ENCODE peak calls at places on chromosome 12, in six cellular contexts. One of them, this sample, is unnamed.

GRCh38 chr12:108635201-108635996 is 1.7 kb upstream of the SELPLG start:
- DNase-seq in NCI-H748 treated with DMSO at 0.1 percent for 48 hours: no peak
- DNase-seq in NCI-H1092 treated with DMSO at 0.1 percent for 48 hours: no peak
- DNase-seq in left colon: peak
- DNase-seq in SIG-M5: peak
- DNase-seq in dorsolateral prefrontal cortex: no peak
- DNase-seq in this sample: no peak

GRCh38 chr12:26010293-26010821 is 51.9 kb downstream of the RASSF8 start:
- DNase-seq in NCI-H1092 treated with DMSO at 0.1 percent for 48 hours: no peak
- DNase-seq in left colon: no peak
- DNase-seq in dorsolateral prefrontal cortex: no peak
- DNase-seq in SIG-M5: no peak
- DNase-seq in NCI-H748 treated with DMSO at 0.1 percent for 48 hours: no peak
- DNase-seq in this sample: no peak

GRCh38 chr12:88266851-88267360 is 124.8 kb downstream of the TMTC3 start:
- DNase-seq in NCI-H1092 treated with DMSO at 0.1 percent for 48 hours: peak
- DNase-seq in dorsolateral prefrontal cortex: no peak
- DNase-seq in SIG-M5: no peak
- DNase-seq in NCI-H748 treated with DMSO at 0.1 percent for 48 hours: peak
- DNase-seq in left colon: no peak
- DNase-seq in this sample: no peak

GRCh38 chr12:99670635-99671034 is 23.1 kb downstream of the GARIN6 start:
- DNase-seq in SIG-M5: no peak
- DNase-seq in dorsolateral prefrontal cortex: no peak
- DNase-seq in left colon: no peak
- DNase-seq in NCI-H748 treated with DMSO at 0.1 percent for 48 hours: no peak
- DNase-seq in NCI-H1092 treated with DMSO at 0.1 percent for 48 hours: no peak
- DNase-seq in this sample: no peak

GRCh38 chr12:58888131-58888783 is 32.0 kb downstream of the LRIG3 start:
- DNase-seq in SIG-M5: no peak
- DNase-seq in left colon: no peak
- DNase-seq in dorsolateral prefrontal cortex: peak
- DNase-seq in NCI-H748 treated with DMSO at 0.1 percent for 48 hours: peak
- DNase-seq in NCI-H1092 treated with DMSO at 0.1 percent for 48 hours: peak
- DNase-seq in this sample: no peak

GRCh38 chr12:88893801-88894200 is 313.5 kb upstream of the KITLG start:
- DNase-seq in NCI-H1092 treated with DMSO at 0.1 percent for 48 hours: peak
- DNase-seq in left colon: no peak
- DNase-seq in SIG-M5: no peak
- DNase-seq in dorsolateral prefrontal cortex: no peak
- DNase-seq in NCI-H748 treated with DMSO at 0.1 percent for 48 hours: no peak
- DNase-seq in this sample: no peak

GRCh38 chr12:93184664-93185368 is 192.9 kb upstream of the NUDT4 start:
- DNase-seq in NCI-H1092 treated with DMSO at 0.1 percent for 48 hours: no peak
- DNase-seq in SIG-M5: no peak
- DNase-seq in left colon: no peak
- DNase-seq in dorsolateral prefrontal cortex: no peak
- DNase-seq in NCI-H748 treated with DMSO at 0.1 percent for 48 hours: no peak
- DNase-seq in this sample: no peak

GRCh38 chr12:115946867-115947695 is 330.4 kb downstream of the MED13L start:
- DNase-seq in SIG-M5: no peak
- DNase-seq in NCI-H748 treated with DMSO at 0.1 percent for 48 hours: no peak
- DNase-seq in dorsolateral prefrontal cortex: no peak
- DNase-seq in NCI-H1092 treated with DMSO at 0.1 percent for 48 hours: no peak
- DNase-seq in left colon: no peak
- DNase-seq in this sample: no peak

GRCh38 chr12:124713041-124713435 is 145.6 kb upstream of the NCOR2 start:
- DNase-seq in dorsolateral prefrontal cortex: no peak
- DNase-seq in SIG-M5: no peak
- DNase-seq in NCI-H748 treated with DMSO at 0.1 percent for 48 hours: no peak
- DNase-seq in NCI-H1092 treated with DMSO at 0.1 percent for 48 hours: no peak
- DNase-seq in left colon: peak
- DNase-seq in this sample: no peak

GRCh38 chr12:56257491-56258067 is 605 bp downstream of the ANKRD52 start:
- DNase-seq in NCI-H748 treated with DMSO at 0.1 percent for 48 hours: no peak
- DNase-seq in SIG-M5: no peak
- DNase-seq in dorsolateral prefrontal cortex: no peak
- DNase-seq in NCI-H1092 treated with DMSO at 0.1 percent for 48 hours: no peak
- DNase-seq in left colon: peak
- DNase-seq in this sample: no peak

GRCh38 chr12:92206596-92206995 is 61.0 kb upstream of the BTG1 start:
- DNase-seq in SIG-M5: no peak
- DNase-seq in dorsolateral prefrontal cortex: no peak
- DNase-seq in NCI-H1092 treated with DMSO at 0.1 percent for 48 hours: no peak
- DNase-seq in left colon: no peak
- DNase-seq in NCI-H748 treated with DMSO at 0.1 percent for 48 hours: no peak
- DNase-seq in this sample: no peak

GRCh38 chr12:46233418-46233817 is 35.4 kb downstream of the SLC38A1 start:
- DNase-seq in NCI-H748 treated with DMSO at 0.1 percent for 48 hours: no peak
- DNase-seq in NCI-H1092 treated with DMSO at 0.1 percent for 48 hours: peak
- DNase-seq in SIG-M5: no peak
- DNase-seq in dorsolateral prefrontal cortex: no peak
- DNase-seq in left colon: no peak
- DNase-seq in this sample: no peak

GRCh38 chr12:2319747-2320146 is 267.0 kb downstream of the CACNA1C start:
- DNase-seq in SIG-M5: no peak
- DNase-seq in left colon: no peak
- DNase-seq in NCI-H1092 treated with DMSO at 0.1 percent for 48 hours: no peak
- DNase-seq in NCI-H748 treated with DMSO at 0.1 percent for 48 hours: no peak
- DNase-seq in dorsolateral prefrontal cortex: no peak
- DNase-seq in this sample: no peak

GRCh38 chr12:42798811-42799438 is 209.4 kb upstream of the PRICKLE1 start:
- DNase-seq in NCI-H748 treated with DMSO at 0.1 percent for 48 hours: no peak
- DNase-seq in left colon: no peak
- DNase-seq in SIG-M5: no peak
- DNase-seq in NCI-H1092 treated with DMSO at 0.1 percent for 48 hours: no peak
- DNase-seq in dorsolateral prefrontal cortex: no peak
- DNase-seq in this sample: no peak

GRCh38 chr12:6538420-6539275 is 4.3 kb downstream of the GAPDH start:
- DNase-seq in left colon: no peak
- DNase-seq in NCI-H748 treated with DMSO at 0.1 percent for 48 hours: no peak
- DNase-seq in SIG-M5: no peak
- DNase-seq in NCI-H1092 treated with DMSO at 0.1 percent for 48 hours: no peak
- DNase-seq in dorsolateral prefrontal cortex: no peak
- DNase-seq in this sample: no peak

GRCh38 chr12:132046561-132046960 is 96.8 kb downstream of the EP400 start:
- DNase-seq in left colon: no peak
- DNase-seq in SIG-M5: no peak
- DNase-seq in NCI-H1092 treated with DMSO at 0.1 percent for 48 hours: no peak
- DNase-seq in NCI-H748 treated with DMSO at 0.1 percent for 48 hours: no peak
- DNase-seq in dorsolateral prefrontal cortex: no peak
- DNase-seq in this sample: no peak

GRCh38 chr12:96908170-96908675 is 1.2 kb downstream of the NEDD1 start:
- DNase-seq in left colon: no peak
- DNase-seq in NCI-H1092 treated with DMSO at 0.1 percent for 48 hours: no peak
- DNase-seq in dorsolateral prefrontal cortex: no peak
- DNase-seq in NCI-H748 treated with DMSO at 0.1 percent for 48 hours: peak
- DNase-seq in SIG-M5: no peak
- DNase-seq in this sample: no peak

GRCh38 chr12:43308776-43309175 is 243.2 kb downstream of the ADAMTS20 start:
- DNase-seq in NCI-H1092 treated with DMSO at 0.1 percent for 48 hours: no peak
- DNase-seq in left colon: no peak
- DNase-seq in SIG-M5: no peak
- DNase-seq in dorsolateral prefrontal cortex: no peak
- DNase-seq in NCI-H748 treated with DMSO at 0.1 percent for 48 hours: no peak
- DNase-seq in this sample: no peak

GRCh38 chr12:125186471-125187147 is 121.4 kb downstream of the AACS start:
- DNase-seq in left colon: no peak
- DNase-seq in dorsolateral prefrontal cortex: no peak
- DNase-seq in NCI-H1092 treated with DMSO at 0.1 percent for 48 hours: no peak
- DNase-seq in NCI-H748 treated with DMSO at 0.1 percent for 48 hours: no peak
- DNase-seq in SIG-M5: no peak
- DNase-seq in this sample: no peak

GRCh38 chr12:131027876-131028586 is 74.3 kb downstream of the ADGRD1 start:
- DNase-seq in left colon: no peak
- DNase-seq in NCI-H1092 treated with DMSO at 0.1 percent for 48 hours: no peak
- DNase-seq in SIG-M5: no peak
- DNase-seq in NCI-H748 treated with DMSO at 0.1 percent for 48 hours: peak
- DNase-seq in dorsolateral prefrontal cortex: no peak
- DNase-seq in this sample: no peak

GRCh38 chr12:50764116-50764860 is 387 bp downstream of the ATF1 start:
- DNase-seq in NCI-H748 treated with DMSO at 0.1 percent for 48 hours: peak
- DNase-seq in NCI-H1092 treated with DMSO at 0.1 percent for 48 hours: peak
- DNase-seq in left colon: peak
- DNase-seq in dorsolateral prefrontal cortex: no peak
- DNase-seq in SIG-M5: no peak
- DNase-seq in this sample: no peak

This sample was measured in iPS DF 19.7.